ENCODE peak calls at places on chromosome 4, in nine cellular contexts. E is upper lobe of right lung, F is heart left ventricle, L is adipocyte, T is neuronal stem cell, Q is ascending aorta, B is lung, N is small intestine, H is mammary epithelial cell. X is an unnamed sample. For H3K36me3, the result is how much of the 10 kb centered on the place peaks cover.

GRCh38 chr4:110475881-110476818 is at the start of gene ENPEP:
- DNase-seq in E (no peak), F (peak), L (peak), T (no peak), Q (no peak), B (no peak), N (peak), H (no peak), X (peak)

GRCh38 chr4:32624943-32625603 is 1904.9 kb downstream of the PCDH7 start:
- DNase-seq in E (no peak), F (no peak), L (peak), T (no peak), Q (no peak), B (no peak), N (no peak), H (no peak), X (no peak)

GRCh38 chr4:82899339-82899738 is 1.2 kb upstream of the THAP9 start:
- DNase-seq in E (no peak), F (no peak), L (peak), T (no peak), Q (no peak), B (no peak), N (peak), H (no peak), X (no peak)

GRCh38 chr4:105923507-105924238 is 28.4 kb downstream of the NPNT start:
- DNase-seq in E (no peak), F (no peak), L (no peak), T (no peak), Q (peak), B (peak), N (no peak), H (peak), X (no peak)

GRCh38 chr4:142846105-142846728 is at the start of gene INPP4B:
- DNase-seq in E (peak), F (peak), L (peak), T (peak), Q (peak), B (no peak), N (peak), H (peak), X (peak)

GRCh38 chr4:36241771-36242170 is 2.5 kb downstream of the ARAP2 start:
- DNase-seq in E (no peak), F (no peak), L (no peak), T (no peak), Q (no peak), B (no peak), N (peak), H (no peak), X (no peak)

GRCh38 chr4:70023218-70023617 is 5.0 kb upstream of the HTN3 start:
- DNase-seq in E (no peak), F (no peak), L (no peak), T (no peak), Q (no peak), B (no peak), N (no peak), H (no peak), X (no peak)

GRCh38 chr4:118086334-118086733 is 52.0 kb downstream of the NDST3 start:
- DNase-seq in E (no peak), F (no peak), L (peak), T (no peak), Q (no peak), B (no peak), N (no peak), H (peak), X (no peak)

GRCh38 chr4:101439926-101440325 is 92.6 kb upstream of the PPP3CA start:
- DNase-seq in E (no peak), F (no peak), L (peak), T (no peak), Q (no peak), B (no peak), N (no peak), H (no peak), X (no peak)

GRCh38 chr4:2388430-2389182 is 29.8 kb downstream of the ZFYVE28 start:
- DNase-seq in E (no peak), F (no peak), L (no peak), T (no peak), Q (no peak), B (no peak), N (no peak), H (no peak), X (no peak)

GRCh38 chr4:167222098-167222497 is 12.2 kb downstream of the SPOCK3 start:
- DNase-seq in E (no peak), F (no peak), L (no peak), T (no peak), Q (no peak), B (no peak), N (no peak), H (no peak), X (no peak)

GRCh38 chr4:83490876-83491450 is 6.1 kb upstream of the ABRAXAS1 start:
- DNase-seq in E (no peak), F (no peak), L (peak), T (no peak), Q (no peak), B (no peak), N (peak), H (no peak), X (no peak)

GRCh38 chr4:25506032-25506571 is 129.0 kb downstream of the ANAPC4 start:
- DNase-seq in E (no peak), F (no peak), L (no peak), T (no peak), Q (no peak), B (no peak), N (no peak), H (no peak), X (no peak)

GRCh38 chr4:4637710-4638109 is 95.9 kb upstream of the STX18 start:
- DNase-seq in E (no peak), F (no peak), L (no peak), T (no peak), Q (no peak), B (no peak), N (no peak), H (no peak), X (no peak)

GRCh38 chr4:113368056-113368455 is 318.6 kb downstream of the ANK2 start:
- DNase-seq in E (no peak), F (no peak), L (peak), T (no peak), Q (no peak), B (no peak), N (no peak), H (peak), X (no peak)

GRCh38 chr4:16757080-16757521 is 141.3 kb downstream of the LDB2 start:
- DNase-seq in E (no peak), F (no peak), L (no peak), T (no peak), Q (no peak), B (no peak), N (no peak), H (no peak), X (no peak)

GRCh38 chr4:183599690-183600089 is 59.3 kb downstream of the RWDD4 start:
- DNase-seq in E (no peak), F (no peak), L (no peak), T (no peak), Q (no peak), B (no peak), N (peak), H (no peak), X (no peak)

GRCh38 chr4:85747871-85748491 is 273.0 kb downstream of the ARHGAP24 start:
- DNase-seq in E (no peak), F (peak), L (peak), T (peak), Q (peak), B (peak), N (peak), H (peak), X (no peak)

DNA sequence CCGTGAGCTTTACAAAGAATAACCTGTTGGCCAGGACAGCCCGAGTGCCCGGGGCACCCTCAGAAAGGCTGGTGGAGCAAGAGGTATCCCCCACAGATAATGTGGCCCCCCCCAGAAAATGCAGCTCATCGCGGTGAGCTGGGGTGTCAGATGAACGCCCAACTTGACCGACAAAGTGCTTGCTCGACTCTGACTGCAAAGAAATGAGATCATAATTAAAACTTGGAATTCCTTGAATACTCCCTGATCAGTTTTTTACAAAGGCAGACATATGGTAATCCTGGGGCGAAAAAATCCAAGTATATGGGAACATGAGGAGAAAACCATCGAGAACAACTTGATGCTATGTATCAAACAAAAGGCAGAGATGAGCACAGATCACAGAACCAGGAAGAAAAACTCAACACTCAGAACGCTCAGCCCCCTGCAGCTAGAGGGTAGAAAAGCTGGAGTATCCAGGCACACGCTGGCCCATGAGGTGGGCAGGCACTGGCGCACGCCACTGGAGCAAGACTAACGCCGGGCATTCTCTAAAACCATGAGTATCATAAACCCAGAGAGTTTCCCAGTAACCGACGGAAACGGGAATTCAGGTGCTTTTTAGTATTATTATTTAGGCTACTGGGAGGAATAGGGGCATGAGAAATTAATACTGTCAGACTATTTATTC is 127.3 kb downstream of the AFAP1 start:
- DNase-seq in E (no peak), F (no peak), L (no peak), T (no peak), Q (no peak), B (no peak), N (no peak), H (no peak), X (no peak)
- H3K36me3 ChIP-seq in E (under half), F (under half), L (half or more), T (under half), Q (under half), B (under half), N (under half), H (under half), X (under half)

GRCh38 chr4:6703786-6704185 is 5.9 kb downstream of the MRFAP1L1 start:
- DNase-seq in E (no peak), F (no peak), L (no peak), T (no peak), Q (no peak), B (no peak), N (no peak), H (no peak), X (no peak)
- H3K36me3 ChIP-seq in E (under half), F (under half), L (under half), T (half or more), Q (under half), B (under half), N (under half), H (under half), X (under half)

DNA sequence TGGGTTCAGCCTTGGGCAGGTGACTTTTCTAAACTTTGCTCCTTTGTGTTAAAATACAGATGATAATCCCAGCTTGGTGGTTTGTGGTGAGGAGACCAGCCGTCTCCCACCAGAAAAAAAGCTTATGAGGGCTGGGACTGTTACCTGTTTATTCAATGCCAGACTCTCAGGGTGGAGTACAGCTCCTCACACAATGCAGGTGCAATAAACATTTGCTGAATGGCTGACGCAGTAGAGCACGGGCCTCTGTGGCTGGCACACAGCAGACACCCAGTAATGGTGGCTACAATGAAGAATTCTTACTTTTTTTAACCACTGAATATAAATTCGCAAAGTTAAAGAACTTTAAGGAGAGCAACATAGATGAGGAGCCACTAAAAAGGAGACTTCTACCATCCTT is 30.2 kb downstream of the BEND4 start:
- DNase-seq in E (no peak), F (no peak), L (no peak), T (no peak), Q (no peak), B (no peak), N (no peak), H (no peak), X (no peak)
- H3K36me3 ChIP-seq in E (under half), F (under half), L (under half), T (under half), Q (under half), B (under half), N (under half), H (under half), X (under half)

DNA sequence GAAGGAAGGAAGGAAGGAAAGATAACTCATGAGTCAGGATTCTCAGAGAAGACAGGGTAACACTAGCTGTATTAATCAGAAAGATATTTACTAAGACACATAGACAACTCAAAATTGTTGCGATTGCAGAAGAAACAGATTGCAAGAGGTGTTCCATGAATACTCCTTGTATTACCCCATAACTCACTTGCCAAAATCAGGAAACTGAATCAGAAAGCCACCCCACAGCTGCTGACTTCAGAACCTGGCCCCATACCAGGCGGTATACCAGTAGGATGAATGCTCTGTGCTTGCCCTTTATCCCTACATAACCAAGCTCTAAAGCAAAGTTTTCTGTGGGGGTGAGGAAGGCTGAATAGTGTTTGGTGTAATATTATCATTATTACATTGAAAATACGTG is 468.5 kb downstream of the IQCM start:
- DNase-seq in E (no peak), F (no peak), L (no peak), T (no peak), Q (no peak), B (no peak), N (no peak), H (no peak), X (no peak)
- H3K36me3 ChIP-seq in E (under half), F (under half), L (under half), T (under half), Q (under half), B (under half), N (under half), H (under half), X (under half)

GRCh38 chr4:7062816-7063215 is 5.0 kb downstream of the GRPEL1 start:
- DNase-seq in E (no peak), F (no peak), L (no peak), T (no peak), Q (no peak), B (no peak), N (no peak), H (no peak), X (no peak)

GRCh38 chr4:7058792-7059191 is 9.1 kb downstream of the GRPEL1 start:
- DNase-seq in E (no peak), F (no peak), L (no peak), T (no peak), Q (no peak), B (no peak), N (no peak), H (no peak), X (no peak)

GRCh38 chr4:7060346-7061150 is 7.3 kb downstream of the GRPEL1 start:
- DNase-seq in E (no peak), F (no peak), L (no peak), T (no peak), Q (no peak), B (no peak), N (no peak), H (no peak), X (no peak)

GRCh38 chr4:7061815-7062214 is 6.0 kb downstream of the GRPEL1 start:
- DNase-seq in E (no peak), F (no peak), L (no peak), T (no peak), Q (peak), B (no peak), N (no peak), H (no peak), X (no peak)

GRCh38 chr4:7059673-7060072 is 8.2 kb downstream of the GRPEL1 start:
- DNase-seq in E (no peak), F (no peak), L (no peak), T (no peak), Q (no peak), B (no peak), N (no peak), H (no peak), X (no peak)
- H3K36me3 ChIP-seq in E (half or more), F (half or more), L (half or more), T (half or more), Q (half or more), B (under half), N (under half), H (under half), X (half or more)

DNA sequence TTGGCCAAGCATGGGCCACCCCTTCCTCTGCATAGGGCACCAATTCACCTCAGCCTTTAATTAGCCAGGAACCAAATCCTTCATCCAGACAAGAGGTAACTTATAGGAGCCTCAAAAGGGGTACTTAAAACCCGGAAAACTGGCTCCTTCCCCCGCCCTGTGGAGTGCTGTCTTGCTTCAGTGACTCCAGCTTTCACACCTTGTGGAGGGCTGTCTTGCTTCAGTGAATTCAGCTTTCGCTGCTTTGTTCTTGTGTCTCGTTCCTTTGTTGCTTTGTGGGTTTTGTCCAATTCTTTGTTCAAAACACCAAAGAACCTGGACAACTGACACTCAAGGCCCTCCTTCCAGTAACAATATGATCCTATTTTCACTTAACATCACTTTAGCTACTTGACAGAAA is 82.2 kb upstream of the FRG1 start:
- DNase-seq in E (no peak), F (no peak), L (no peak), T (peak), Q (no peak), B (no peak), N (no peak), H (no peak), X (no peak)
- H3K36me3 ChIP-seq in E (under half), F (under half), L (under half), T (under half), Q (under half), B (under half), N (under half), H (under half), X (under half)

X was measured in tibial nerve.